ENCODE peak calls at places on chromosomes 16 and 17, in five cellular contexts. V, J, W, L and S are unnamed samples.

GRCh38 chr16:30065943-30066881 is 652 bp downstream of the ALDOA start:
- DNase-seq in V (no peak), J (no peak), W (no peak), L (no peak), S (peak; percentile 67)

GRCh38 chr17:7258731-7259554 is 3.3 kb downstream of the CLDN7 start:
- DNase-seq in V (no peak), J (no peak), W (no peak), L (no peak), S (peak; percentile 53)

GRCh38 chr16:52994942-52995341 is 57.8 kb downstream of the CHD9NB start:
- DNase-seq in V (no peak), J (no peak), W (no peak), L (no peak), S (no peak)

GRCh38 chr16:57516773-57517172 is 19.6 kb downstream of the CCDC102A start:
- DNase-seq in V (no peak), J (no peak), W (no peak), L (no peak), S (no peak)

GRCh38 chr16:10543231-10543630 is 37.2 kb downstream of the EMP2 start:
- DNase-seq in V (no peak), J (no peak), W (no peak), L (no peak), S (no peak)

GRCh38 chr17:835263-835662 is 53.1 kb downstream of the MRM3 start:
- DNase-seq in V (peak; percentile 74), J (peak; percentile 23), W (no peak), L (peak; percentile 95), S (peak; percentile 4)

GRCh38 chr17:33091271-33091670 is 99.6 kb downstream of the SPACA3 start:
- DNase-seq in V (no peak), J (no peak), W (no peak), L (no peak), S (peak; percentile 49)

GRCh38 chr16:50591800-50592771 is 43.9 kb downstream of the NKD1 start:
- DNase-seq in V (no peak), J (no peak), W (no peak), L (no peak), S (no peak)

GRCh38 chr17:41734139-41734948 is at the start of gene HAP1:
- DNase-seq in V (peak; percentile 84), J (peak; percentile 33), W (peak; percentile 67), L (peak; percentile 63), S (peak; percentile 60)

GRCh38 chr16:14669776-14670175 is 24.3 kb downstream of the PLA2G10 start:
- DNase-seq in V (peak; percentile 30), J (no peak), W (no peak), L (no peak), S (peak; percentile 2)

GRCh38 chr16:68786685-68787418 is 49.8 kb downstream of the CDH1 start:
- DNase-seq in V (no peak), J (no peak), W (no peak), L (peak; percentile 76), S (no peak)

GRCh38 chr16:64416232-64417010 is 705.4 kb downstream of the CDH11 start:
- DNase-seq in V (no peak), J (no peak), W (no peak), L (peak; percentile 65), S (peak; percentile 11)

GRCh38 chr17:66018786-66019185 is 173.1 kb downstream of the CEP112 start:
- DNase-seq in V (no peak), J (no peak), W (no peak), L (no peak), S (no peak)

GRCh38 chr16:55900616-55901393 is 25.6 kb upstream of the CES5A start:
- DNase-seq in V (peak; percentile 5), J (no peak), W (no peak), L (no peak), S (no peak)
- H4K8ac ChIP-seq in V (no peak overlapping the region), J (no peak overlapping the region), W (no peak overlapping the region), L (no peak overlapping the region), S (no peak overlapping the region)

DNA sequence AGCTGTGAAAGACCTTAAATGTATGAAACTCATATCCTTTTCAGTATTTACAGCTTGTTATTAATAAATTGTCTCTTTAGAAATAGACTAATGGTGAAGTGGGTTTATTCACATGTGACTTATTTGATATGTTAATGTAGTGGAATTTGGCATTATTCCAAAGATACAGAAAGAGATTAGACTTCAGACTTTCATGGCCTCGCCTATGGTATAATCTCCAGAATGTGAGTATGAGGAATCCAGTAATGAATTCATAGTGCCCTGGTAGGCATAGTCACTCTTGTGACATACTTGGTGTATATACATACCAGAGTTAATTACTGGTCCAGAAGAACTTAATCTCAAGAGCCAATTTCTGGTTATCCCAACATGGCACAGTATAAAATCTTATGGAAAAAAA is 72.7 kb downstream of the OMG start:
- DNase-seq in V (no peak), J (no peak), W (no peak), L (no peak), S (no peak)
- H2BK12ac ChIP-seq in V (no peak overlapping the region), J (no peak overlapping the region), W (no peak overlapping the region), L (no peak overlapping the region), S (no peak overlapping the region)

GRCh38 chr17:69716571-69716970 is 302.1 kb downstream of the MAP2K6 start:
- DNase-seq in V (no peak), J (no peak), W (no peak), L (no peak), S (no peak)

GRCh38 chr17:69712801-69713311 is 298.4 kb downstream of the MAP2K6 start:
- DNase-seq in V (no peak), J (no peak), W (no peak), L (peak; percentile 26), S (no peak)

GRCh38 chr17:69713815-69714214 is 299.3 kb downstream of the MAP2K6 start:
- DNase-seq in V (no peak), J (no peak), W (no peak), L (no peak), S (no peak)

GRCh38 chr17:69715656-69716055 is 301.2 kb downstream of the MAP2K6 start:
- DNase-seq in V (no peak), J (no peak), W (no peak), L (no peak), S (no peak)

GRCh38 chr17:69714659-69715058 is 300.2 kb downstream of the MAP2K6 start:
- DNase-seq in V (no peak), J (no peak), W (no peak), L (no peak), S (peak; percentile 40)
- H4K8ac ChIP-seq in V (no peak overlapping the region), J (no peak overlapping the region), W (no peak overlapping the region), L (no peak overlapping the region), S (no peak overlapping the region)

GRCh38 chr17:10532026-10532425 is 13.7 kb upstream of the MYH1 start:
- DNase-seq in V (no peak), J (no peak), W (no peak), L (no peak), S (no peak)
- H2BK12ac ChIP-seq in V (no peak overlapping the region), J (no peak overlapping the region), W (no peak overlapping the region), L (no peak overlapping the region), S (no peak overlapping the region)

DNA sequence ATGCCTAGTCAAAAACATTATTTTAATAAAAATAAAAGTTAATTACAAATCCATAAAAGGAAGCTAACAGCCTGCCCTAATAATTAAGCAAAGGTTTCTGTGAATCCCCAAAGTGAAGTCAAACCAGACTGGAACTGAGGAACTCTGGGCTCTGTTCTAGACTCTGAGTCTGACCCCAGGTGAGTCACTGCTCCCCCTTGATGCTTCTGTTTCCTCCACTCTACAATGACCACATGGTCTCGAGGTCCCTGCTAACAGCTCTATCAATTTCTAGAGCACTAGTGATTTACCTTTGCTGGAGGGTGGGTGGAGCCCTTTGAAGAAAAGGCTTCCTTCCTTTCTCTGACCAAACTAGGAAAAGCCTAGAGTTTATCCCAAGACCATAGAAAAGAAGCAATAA is 32.4 kb downstream of the XPO6 start:
- DNase-seq in V (no peak), J (no peak), W (no peak), L (no peak), S (no peak)
- H4K8ac ChIP-seq in V (no peak overlapping the region), J (no peak overlapping the region), W (no peak overlapping the region), L (no peak overlapping the region), S (no peak overlapping the region)

GRCh38 chr17:49471769-49472168 is 23.3 kb upstream of the NGFR start:
- DNase-seq in V (no peak), J (no peak), W (no peak), L (no peak), S (no peak)

GRCh38 chr17:49471089-49471683 is 23.9 kb upstream of the NGFR start:
- DNase-seq in V (peak; percentile 68), J (no peak), W (no peak), L (peak; percentile 35), S (peak; percentile 26)

GRCh38 chr17:49468827-49469385 is 26.2 kb upstream of the NGFR start:
- DNase-seq in V (no peak), J (no peak), W (no peak), L (no peak), S (peak; percentile 83)

GRCh38 chr17:49472527-49472926 is 22.6 kb upstream of the NGFR start:
- DNase-seq in V (no peak), J (no peak), W (no peak), L (no peak), S (no peak)

DNA sequence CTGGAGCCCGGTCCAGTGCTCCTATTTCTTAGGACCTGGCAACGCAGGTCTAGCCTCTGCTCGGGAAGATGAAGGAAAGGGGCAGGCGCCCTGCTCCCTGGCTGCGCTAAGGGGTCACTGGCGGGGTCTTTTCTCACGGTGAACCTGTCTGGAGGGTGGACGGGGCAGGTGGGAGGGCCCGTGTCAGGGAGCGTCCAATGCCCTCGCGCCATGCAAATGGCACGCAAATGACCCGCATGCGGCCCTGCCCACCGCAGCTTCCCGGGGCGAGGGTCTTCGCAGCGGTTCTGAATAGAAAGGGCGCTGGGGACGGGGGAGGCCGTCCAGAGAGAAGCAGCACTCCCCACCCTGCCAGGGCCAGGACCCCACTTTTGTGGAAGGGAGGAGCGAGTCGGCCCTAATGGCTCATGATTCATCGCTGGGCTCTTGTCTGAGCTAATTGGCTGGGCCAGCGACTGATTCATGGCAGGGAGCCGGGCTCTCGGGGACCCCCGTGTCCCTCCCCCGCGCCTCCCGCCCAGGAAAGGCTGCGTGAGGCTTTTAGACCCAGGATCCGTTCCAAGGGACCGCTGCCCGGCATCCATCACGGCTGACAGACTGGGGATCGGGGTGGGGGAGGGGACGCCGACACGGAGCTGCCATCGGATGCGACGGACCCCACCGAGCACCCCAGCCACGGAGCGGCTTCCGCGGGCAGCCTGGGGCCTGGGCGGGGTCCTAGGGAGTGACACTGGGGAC is 25.1 kb upstream of the NGFR start:
- DNase-seq in V (peak; percentile 82), J (no peak), W (peak; percentile 61), L (peak; percentile 52), S (no peak)
- H2BK12ac ChIP-seq in V (no peak overlapping the region), J (no peak overlapping the region), W (peak overlapping the region; percentile 33), L (no peak overlapping the region), S (no peak overlapping the region)

DNA sequence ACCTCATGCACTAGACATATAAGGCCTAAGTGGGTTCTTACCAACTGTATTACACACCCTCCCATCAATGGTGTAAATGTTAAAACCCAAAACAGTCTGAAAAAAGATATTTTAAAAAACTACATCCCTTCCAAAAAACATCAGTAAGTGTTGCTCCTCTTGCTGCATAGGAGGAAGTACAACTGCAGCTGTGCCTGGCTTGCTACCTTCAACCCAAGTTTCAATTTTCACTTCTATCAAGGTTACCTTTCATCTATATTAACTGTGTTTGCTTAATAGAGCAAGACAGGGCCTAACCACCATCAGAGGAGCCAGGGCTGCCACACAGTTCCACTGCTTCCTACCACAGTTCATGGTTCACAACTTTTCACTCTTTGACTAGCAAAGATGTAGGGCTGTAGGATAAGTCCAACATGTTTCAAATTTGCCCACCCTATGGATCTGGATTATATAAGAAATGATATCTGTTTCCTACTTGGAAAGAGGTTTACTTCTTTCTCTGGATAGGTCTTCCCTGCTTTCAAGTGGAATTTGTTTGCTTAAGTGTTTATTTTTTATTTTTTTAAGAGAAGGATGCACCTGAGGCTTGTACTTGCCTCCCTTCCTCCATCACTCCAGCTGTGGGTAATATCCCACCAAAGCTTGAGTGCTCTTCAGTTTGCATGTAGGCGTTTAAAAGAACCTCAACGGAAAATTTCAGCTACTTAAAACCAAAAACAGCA is 56.7 kb downstream of the GRB7 start:
- DNase-seq in V (no peak), J (no peak), W (no peak), L (no peak), S (no peak)
- H4K8ac ChIP-seq in V (no peak overlapping the region), J (no peak overlapping the region), W (no peak overlapping the region), L (no peak overlapping the region), S (no peak overlapping the region)